ENCODE peak calls at places on chromosomes 3 and 15, in four cellular contexts. One of them, this sample, is unnamed.

GRCh38 chr3:125051205-125051604 is 4.6 kb downstream of the HEG1 start:
- DNase-seq in astrocyte: no peak
- DNase-seq in WERI-Rb-1: no peak
- DNase-seq in AG10803: no peak
- DNase-seq in this sample: no peak

GRCh38 chr3:112814256-112814655 is 32.4 kb downstream of the CD200R1L start:
- DNase-seq in astrocyte: peak
- DNase-seq in WERI-Rb-1: no peak
- DNase-seq in AG10803: peak
- DNase-seq in this sample: peak

GRCh38 chr3:12910356-12911099 is 69.2 kb upstream of the RPL32 start:
- DNase-seq in astrocyte: no peak
- DNase-seq in WERI-Rb-1: peak
- DNase-seq in AG10803: no peak
- DNase-seq in this sample: no peak

GRCh38 chr3:179837374-179837773 is 184.5 kb downstream of the USP13 start:
- DNase-seq in astrocyte: no peak
- DNase-seq in WERI-Rb-1: no peak
- DNase-seq in AG10803: peak
- DNase-seq in this sample: no peak

GRCh38 chr3:44555753-44556152 is 760 bp downstream of the ZKSCAN7 start:
- DNase-seq in astrocyte: no peak
- DNase-seq in WERI-Rb-1: no peak
- DNase-seq in AG10803: peak
- DNase-seq in this sample: no peak

GRCh38 chr3:25870452-25870851 is 80.6 kb downstream of the OXSM start:
- DNase-seq in astrocyte: no peak
- DNase-seq in WERI-Rb-1: no peak
- DNase-seq in AG10803: peak
- DNase-seq in this sample: no peak

GRCh38 chr3:186787642-186788481 is 4.5 kb downstream of the EIF4A2 start:
- DNase-seq in astrocyte: no peak
- DNase-seq in WERI-Rb-1: no peak
- DNase-seq in AG10803: no peak
- DNase-seq in this sample: no peak

GRCh38 chr15:72813345-72814004 is 29.9 kb upstream of the ADPGK start:
- DNase-seq in astrocyte: no peak
- DNase-seq in WERI-Rb-1: no peak
- DNase-seq in AG10803: no peak
- DNase-seq in this sample: no peak

GRCh38 chr15:44066211-44066827 is 128.8 kb downstream of the FRMD5 start:
- DNase-seq in astrocyte: no peak
- DNase-seq in WERI-Rb-1: peak
- DNase-seq in AG10803: peak
- DNase-seq in this sample: peak

GRCh38 chr3:126267169-126267975 is 87.0 kb upstream of the ALDH1L1 start:
- DNase-seq in astrocyte: peak
- DNase-seq in WERI-Rb-1: no peak
- DNase-seq in AG10803: peak
- DNase-seq in this sample: peak

GRCh38 chr15:72116680-72117447 is 1.1 kb downstream of the MYO9A start:
- DNase-seq in astrocyte: peak
- DNase-seq in WERI-Rb-1: peak
- DNase-seq in AG10803: peak
- DNase-seq in this sample: peak

GRCh38 chr3:47475029-47475569 is 642 bp downstream of the SCAP start:
- DNase-seq in astrocyte: peak
- DNase-seq in WERI-Rb-1: peak
- DNase-seq in AG10803: peak
- DNase-seq in this sample: no peak

GRCh38 chr15:31435256-31435781 is 108.7 kb downstream of the KLF13 start:
- DNase-seq in astrocyte: peak
- DNase-seq in WERI-Rb-1: peak
- DNase-seq in AG10803: peak
- DNase-seq in this sample: peak

GRCh38 chr15:57114070-57114469 is 195.6 kb downstream of the TCF12 start:
- DNase-seq in astrocyte: peak
- DNase-seq in WERI-Rb-1: no peak
- DNase-seq in AG10803: peak
- DNase-seq in this sample: no peak

GRCh38 chr15:48671381-48672022 is 26.0 kb upstream of the FBN1 start:
- DNase-seq in astrocyte: peak
- DNase-seq in WERI-Rb-1: no peak
- DNase-seq in AG10803: peak
- DNase-seq in this sample: no peak

GRCh38 chr15:77819271-77819806 is 186.6 kb upstream of the LINGO1 start:
- DNase-seq in astrocyte: no peak
- DNase-seq in WERI-Rb-1: peak
- DNase-seq in AG10803: no peak
- DNase-seq in this sample: no peak

GRCh38 chr3:127041933-127042332 is 59.0 kb downstream of the PLXNA1 start:
- DNase-seq in astrocyte: no peak
- DNase-seq in WERI-Rb-1: no peak
- DNase-seq in AG10803: no peak
- DNase-seq in this sample: no peak

GRCh38 chr3:56467108-56467507 is 1.2 kb downstream of the ERC2 start:
- DNase-seq in astrocyte: peak
- DNase-seq in WERI-Rb-1: peak
- DNase-seq in AG10803: peak
- DNase-seq in this sample: peak

GRCh38 chr15:62637498-62637897 is 405.0 kb upstream of the TPM1 start:
- DNase-seq in astrocyte: peak
- DNase-seq in WERI-Rb-1: peak
- DNase-seq in AG10803: no peak
- DNase-seq in this sample: no peak

GRCh38 chr3:23928525-23928924 is 11.6 kb downstream of the RPL15 start:
- DNase-seq in astrocyte: no peak
- DNase-seq in WERI-Rb-1: no peak
- DNase-seq in AG10803: no peak
- DNase-seq in this sample: no peak

GRCh38 chr15:62138124-62138523 is 27.0 kb downstream of the C2CD4B start:
- DNase-seq in astrocyte: peak
- DNase-seq in WERI-Rb-1: no peak
- DNase-seq in AG10803: peak
- DNase-seq in this sample: no peak

GRCh38 chr3:58708116-58708791 is 41.7 kb upstream of the FAM3D start:
- DNase-seq in astrocyte: no peak
- DNase-seq in WERI-Rb-1: no peak
- DNase-seq in AG10803: no peak
- DNase-seq in this sample: no peak

GRCh38 chr15:41811432-41812195 is 16.3 kb upstream of the JMJD7 start:
- DNase-seq in astrocyte: peak
- DNase-seq in WERI-Rb-1: peak
- DNase-seq in AG10803: peak
- DNase-seq in this sample: peak

GRCh38 chr15:35690698-35691116 is 144.7 kb upstream of the DPH6 start:
- DNase-seq in astrocyte: peak
- DNase-seq in WERI-Rb-1: no peak
- DNase-seq in AG10803: peak
- DNase-seq in this sample: no peak

GRCh38 chr3:37162501-37163245 is 11.7 kb downstream of the LRRFIP2 start:
- DNase-seq in astrocyte: no peak
- DNase-seq in WERI-Rb-1: no peak
- DNase-seq in AG10803: no peak
- DNase-seq in this sample: no peak

GRCh38 chr15:41801850-41802455 is 25.9 kb upstream of the JMJD7 start:
- DNase-seq in astrocyte: peak
- DNase-seq in WERI-Rb-1: no peak
- DNase-seq in AG10803: peak
- DNase-seq in this sample: no peak

GRCh38 chr15:37767841-37768455 is 166.5 kb upstream of the TMCO5A start:
- DNase-seq in astrocyte: no peak
- DNase-seq in WERI-Rb-1: no peak
- DNase-seq in AG10803: no peak
- DNase-seq in this sample: no peak

GRCh38 chr3:26118165-26118564 is 328.3 kb downstream of the OXSM start:
- DNase-seq in astrocyte: no peak
- DNase-seq in WERI-Rb-1: peak
- DNase-seq in AG10803: no peak
- DNase-seq in this sample: peak

GRCh38 chr3:155352900-155353490 is 59.5 kb upstream of the STRIT1 start:
- DNase-seq in astrocyte: peak
- DNase-seq in WERI-Rb-1: no peak
- DNase-seq in AG10803: peak
- DNase-seq in this sample: peak

GRCh38 chr15:64586259-64586658 is 125.9 kb downstream of the ZNF609 start:
- DNase-seq in astrocyte: no peak
- DNase-seq in WERI-Rb-1: no peak
- DNase-seq in AG10803: no peak
- DNase-seq in this sample: no peak
- H3K4me3 ChIP-seq in astrocyte: no peak
- H3K4me3 ChIP-seq in WERI-Rb-1: no peak
- H3K4me3 ChIP-seq in AG10803: no peak
- H3K4me3 ChIP-seq in this sample: no peak

DNA sequence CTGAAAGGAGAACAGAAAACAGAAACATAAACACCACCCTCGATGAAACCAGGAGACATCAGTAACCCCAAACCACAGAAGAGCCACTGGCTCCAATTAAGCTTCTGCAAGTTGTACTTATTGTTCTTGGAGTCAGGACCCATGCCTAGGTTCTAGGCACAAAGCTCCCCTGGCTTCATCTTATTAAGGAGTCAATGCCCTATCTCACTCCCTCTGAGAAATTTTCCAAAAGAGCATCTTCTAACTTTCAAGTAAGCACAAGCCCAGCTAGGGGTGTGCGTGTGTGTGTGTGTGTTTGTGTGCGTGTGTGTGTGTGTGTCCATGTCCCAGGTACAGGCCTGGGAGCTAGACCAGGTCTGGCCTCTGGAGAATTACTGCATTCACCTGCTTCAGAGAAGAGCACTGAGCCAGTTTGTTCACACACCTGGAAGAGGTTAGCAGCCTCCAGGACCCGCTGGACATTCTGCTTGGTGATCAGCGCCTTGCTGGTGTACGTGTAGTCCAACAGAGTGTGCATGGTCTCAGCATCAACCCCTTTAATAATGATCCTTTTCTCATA is 28.0 kb downstream of the KLHL6 start:
- DNase-seq in astrocyte: no peak
- DNase-seq in WERI-Rb-1: no peak
- DNase-seq in AG10803: no peak
- DNase-seq in this sample: no peak
- H3K4me3 ChIP-seq in astrocyte: no peak
- H3K4me3 ChIP-seq in WERI-Rb-1: no peak
- H3K4me3 ChIP-seq in AG10803: no peak
- H3K4me3 ChIP-seq in this sample: no peak

GRCh38 chr3:139677341-139678155 is at the start of gene NMNAT3:
- DNase-seq in astrocyte: peak
- DNase-seq in WERI-Rb-1: peak
- DNase-seq in AG10803: peak
- DNase-seq in this sample: peak
- H3K4me3 ChIP-seq in astrocyte: peak
- H3K4me3 ChIP-seq in WERI-Rb-1: peak
- H3K4me3 ChIP-seq in AG10803: peak
- H3K4me3 ChIP-seq in this sample: peak

GRCh38 chr3:129121016-129121791 is 400 bp downstream of the RAB43 start:
- DNase-seq in astrocyte: no peak
- DNase-seq in WERI-Rb-1: no peak
- DNase-seq in AG10803: no peak
- DNase-seq in this sample: no peak

GRCh38 chr3:129123314-129124060 is 1.9 kb upstream of the RAB43 start:
- DNase-seq in astrocyte: no peak
- DNase-seq in WERI-Rb-1: no peak
- DNase-seq in AG10803: peak
- DNase-seq in this sample: peak

GRCh38 chr3:129120254-129121004 is 1.2 kb downstream of the RAB43 start:
- DNase-seq in astrocyte: peak
- DNase-seq in WERI-Rb-1: peak
- DNase-seq in AG10803: peak
- DNase-seq in this sample: peak

GRCh38 chr3:129121792-129122696 is at the start of gene RAB43:
- DNase-seq in astrocyte: peak
- DNase-seq in WERI-Rb-1: peak
- DNase-seq in AG10803: peak
- DNase-seq in this sample: peak

DNA sequence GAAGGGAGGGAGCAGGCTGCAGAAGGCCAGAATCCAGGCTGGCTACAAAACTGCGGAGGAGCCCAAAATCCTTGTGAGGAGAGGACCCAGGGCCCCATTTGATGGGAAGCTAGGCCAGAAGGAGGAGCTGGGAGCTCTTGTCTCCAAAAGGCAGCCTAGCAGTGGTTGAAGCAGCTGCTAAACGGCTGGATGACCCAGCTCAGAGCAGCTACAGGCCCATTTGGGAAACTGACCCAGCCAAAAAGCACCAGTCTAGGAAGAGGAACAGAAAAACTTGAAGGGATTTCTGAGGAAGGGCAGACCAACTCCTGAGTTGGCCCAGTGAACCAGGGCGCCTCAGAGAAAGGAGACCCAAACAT is 1.1 kb upstream of the RAB43 start:
- DNase-seq in astrocyte: no peak
- DNase-seq in WERI-Rb-1: no peak
- DNase-seq in AG10803: peak
- DNase-seq in this sample: peak
- H3K4me3 ChIP-seq in astrocyte: no peak
- H3K4me3 ChIP-seq in WERI-Rb-1: no peak
- H3K4me3 ChIP-seq in AG10803: no peak
- H3K4me3 ChIP-seq in this sample: no peak

GRCh38 chr15:82414536-82415191 is 15.0 kb upstream of the GOLGA6L9 start:
- DNase-seq in astrocyte: no peak
- DNase-seq in WERI-Rb-1: no peak
- DNase-seq in AG10803: peak
- DNase-seq in this sample: peak
- H3K4me3 ChIP-seq in astrocyte: no peak
- H3K4me3 ChIP-seq in WERI-Rb-1: no peak
- H3K4me3 ChIP-seq in AG10803: no peak
- H3K4me3 ChIP-seq in this sample: no peak

GRCh38 chr3:9914011-9914410 is 2.9 kb upstream of the IL17RC start:
- DNase-seq in astrocyte: no peak
- DNase-seq in WERI-Rb-1: no peak
- DNase-seq in AG10803: no peak
- DNase-seq in this sample: no peak
- H3K4me3 ChIP-seq in astrocyte: no peak
- H3K4me3 ChIP-seq in WERI-Rb-1: no peak
- H3K4me3 ChIP-seq in AG10803: no peak
- H3K4me3 ChIP-seq in this sample: no peak

GRCh38 chr3:139481116-139481515 is 4.8 kb upstream of the RBP2 start:
- DNase-seq in astrocyte: peak
- DNase-seq in WERI-Rb-1: no peak
- DNase-seq in AG10803: peak
- DNase-seq in this sample: no peak
- H3K4me3 ChIP-seq in astrocyte: no peak
- H3K4me3 ChIP-seq in WERI-Rb-1: no peak
- H3K4me3 ChIP-seq in AG10803: no peak
- H3K4me3 ChIP-seq in this sample: no peak